ENCODE peak calls at places on chromosomes 4 and X, in seven cellular contexts. L is activated T-cell treated with anti-CD3 and anti-CD28 coated beads, Interleukin-2, amount 50 U/mL, for 72 hours; E is activated B cell treated with CpG ODN at 0.5 μM for 24 hours; Z is stimulated activated naive CD8-positive, alpha-beta T cell treated with anti-CD3 and anti-CD28 coated beads, Interleukin-15, Interleukin-2, amounts not matched to agents 100 U/mL and 50 U/mL, for 24 hours; F is pons; T is amygdala; G is fibroblast of lung. K is an unnamed sample.

GRCh38 chr4:73620115-73620792 is at the start of gene RASSF6:
- DNase-seq in Z (peak), G (peak), L (peak), T (no peak), F (no peak), E (no peak), K (no peak)

GRCh38 chr4:7844247-7844991 is 95.2 kb downstream of the AFAP1 start:
- DNase-seq in F (no peak), G (peak), Z (peak), E (no peak), T (peak), L (peak), K (peak)

GRCh38 chr4:89579776-89580175 is 257.2 kb downstream of the SNCA start:
- DNase-seq in L (no peak), G (peak), T (no peak), F (no peak), E (no peak), Z (no peak), K (no peak)

GRCh38 chr4:534576-535151 is 35.7 kb downstream of the PIGG start:
- DNase-seq in G (no peak), T (no peak), L (no peak), F (no peak), E (no peak), Z (no peak), K (no peak)

GRCh38 chrX:154398668-154399526 is 720 bp downstream of the RPL10 start:
- DNase-seq in Z (peak), F (peak), G (peak), E (peak), L (peak), T (peak), K (peak)

GRCh38 chr4:187865914-187866313 is 129.7 kb upstream of the ZFP42 start:
- DNase-seq in F (no peak), E (no peak), G (no peak), L (no peak), T (no peak), Z (no peak), K (peak)

GRCh38 chrX:135543924-135544323 is 23.5 kb downstream of the INTS6L start:
- DNase-seq in E (no peak), L (peak), T (no peak), F (no peak), G (no peak), Z (peak), K (peak)

GRCh38 chr4:165537028-165537648 is 158.3 kb downstream of the CPE start:
- DNase-seq in L (peak), G (peak), Z (no peak), E (no peak), F (peak), T (no peak), K (peak)

GRCh38 chrX:6002056-6002455 is 226.6 kb downstream of the NLGN4X start:
- DNase-seq in L (no peak), T (no peak), E (no peak), G (no peak), F (no peak), Z (no peak), K (no peak)

GRCh38 chrX:1597345-1598020 is 6.1 kb downstream of the AKAP17A start:
- DNase-seq in F (no peak), L (no peak), G (no peak), E (no peak), Z (no peak), T (no peak), K (no peak)

GRCh38 chrX:10900585-10901289 is 210.4 kb upstream of the HCCS start:
- DNase-seq in L (no peak), Z (no peak), E (no peak), F (no peak), T (no peak), G (peak), K (no peak)

GRCh38 chr4:22514431-22514830 is 1.4 kb downstream of the ADGRA3 start:
- DNase-seq in F (no peak), L (no peak), E (no peak), Z (no peak), G (no peak), T (no peak), K (peak)

GRCh38 chr4:88327669-88328068 is 43.3 kb upstream of the PPM1K start:
- DNase-seq in L (no peak), E (no peak), T (no peak), F (no peak), G (no peak), Z (no peak), K (no peak)

GRCh38 chr4:114398386-114398785 is 200.2 kb upstream of the UGT8 start:
- DNase-seq in T (no peak), L (no peak), G (no peak), Z (no peak), F (no peak), E (no peak), K (no peak)

GRCh38 chr4:7193040-7193958 is 961 bp downstream of the SORCS2 start:
- DNase-seq in T (peak), Z (no peak), F (no peak), G (no peak), L (no peak), E (no peak), K (no peak)

GRCh38 chr4:132269303-132269990 is 879.6 kb upstream of the PCDH10 start:
- DNase-seq in Z (no peak), G (no peak), L (no peak), E (no peak), F (no peak), T (no peak), K (no peak)

GRCh38 chr4:171851295-171851694 is 38.1 kb downstream of the GALNTL6 start:
- DNase-seq in E (no peak), F (no peak), L (no peak), Z (no peak), T (no peak), G (no peak), K (no peak)

GRCh38 chr4:25182941-25183340 is 22.7 kb upstream of the SEPSECS start:
- DNase-seq in L (no peak), F (no peak), T (no peak), G (no peak), E (no peak), Z (no peak), K (no peak)